ENCODE peak calls at places on chromosomes 6 and 20, in five cellular contexts. O is thoracic aorta, R is hepatocyte, J is thyroid gland, H is cardiac muscle cell. A is an unnamed sample.
A peak's percentile ranks its signal among the peaks of the same experiment; 100 is the strongest.

GRCh38 chr6:27553123-27553904 is 80.4 kb upstream of the ZNF184 start:
- DNase-seq in O (no peak), R (peak; percentile 34), J (no peak), H (no peak), A (no peak)

GRCh38 chr6:104484191-104484590 is 375.5 kb downstream of the HACE1 start:
- DNase-seq in O (no peak), R (no peak), J (no peak), H (no peak), A (no peak)

GRCh38 chr20:31678389-31679356 is 41.0 kb downstream of the COX4I2 start:
- DNase-seq in O (no peak), R (peak; percentile 32), J (peak; percentile 32), H (peak; percentile 66), A (no peak)

GRCh38 chr6:107641500-107641931 is 151.6 kb downstream of the SOBP start:
- DNase-seq in O (no peak), R (no peak), J (peak; percentile 96), H (no peak), A (no peak)

GRCh38 chr20:33668087-33668790 is 1.5 kb downstream of the ACTL10 start:
- DNase-seq in O (no peak), R (peak; percentile 82), J (no peak), H (peak; percentile 78), A (peak; percentile 84)

GRCh38 chr6:163490826-163491577 is 76.5 kb downstream of the QKI start:
- DNase-seq in O (peak; percentile 9), R (peak; percentile 50), J (peak; percentile 75), H (no peak), A (peak; percentile 68)

GRCh38 chr6:145865175-145865574 is 50.6 kb upstream of the FBXO30 start:
- DNase-seq in O (no peak), R (no peak), J (no peak), H (no peak), A (no peak)

GRCh38 chr20:2289475-2289874 is 6.3 kb upstream of the TGM3 start:
- DNase-seq in O (no peak), R (no peak), J (no peak), H (peak; percentile 20), A (no peak)

GRCh38 chr6:37514840-37515239 is 15.1 kb upstream of the CCDC167 start:
- DNase-seq in O (no peak), R (no peak), J (no peak), H (no peak), A (no peak)

GRCh38 chr6:7911345-7911725 is 747 bp upstream of the TXNDC5 start:
- DNase-seq in O (no peak), R (no peak), J (no peak), H (no peak), A (peak; percentile 46)

GRCh38 chr6:126228001-126228791 is 111.7 kb upstream of the CENPW start:
- DNase-seq in O (no peak), R (no peak), J (no peak), H (peak; percentile 7), A (no peak)

GRCh38 chr6:71412559-71412958 is 123.9 kb downstream of the OGFRL1 start:
- DNase-seq in O (no peak), R (no peak), J (peak; percentile 30), H (no peak), A (no peak)

GRCh38 chr6:124661231-124661630 is 301.0 kb upstream of the RNF217 start:
- DNase-seq in O (no peak), R (no peak), J (no peak), H (no peak), A (no peak)

GRCh38 chr20:38345643-38346042 is 639 bp upstream of the LBP start:
- DNase-seq in O (no peak), R (no peak), J (no peak), H (no peak), A (no peak)

GRCh38 chr6:33700391-33701050 is 11.0 kb downstream of the UQCC2 start:
- DNase-seq in O (no peak), R (peak; percentile 88), J (peak; percentile 71), H (peak; percentile 86), A (peak; percentile 80)

GRCh38 chr20:46438156-46438750 is 31.8 kb upstream of the ELMO2 start:
- DNase-seq in O (no peak), R (peak; percentile 19), J (peak; percentile 6), H (peak; percentile 37), A (no peak)

GRCh38 chr6:88238065-88238464 is 71.9 kb upstream of the CNR1 start:
- DNase-seq in O (no peak), R (peak; percentile 56), J (peak; percentile 9), H (peak; percentile 45), A (peak; percentile 20)

GRCh38 chr6:42148058-42148457 is 5.6 kb upstream of the C6orf132 start:
- DNase-seq in O (no peak), R (peak; percentile 76), J (no peak), H (no peak), A (no peak)

GRCh38 chr20:58850693-58851174 is at the start of gene GNAS-AS1:
- DNase-seq in O (no peak), R (peak; percentile 83), J (peak; percentile 84), H (peak; percentile 86), A (peak; percentile 84)

GRCh38 chr6:3516094-3516493 is 59.2 kb upstream of the SLC22A23 start:
- DNase-seq in O (no peak), R (peak; percentile 31), J (no peak), H (no peak), A (no peak)

GRCh38 chr6:20584100-20584731 is 50.0 kb downstream of the CDKAL1 start:
- DNase-seq in O (no peak), R (no peak), J (no peak), H (no peak), A (no peak)

GRCh38 chr6:163570579-163571231 is 156.2 kb downstream of the QKI start:
- DNase-seq in O (no peak), R (no peak), J (no peak), H (no peak), A (no peak)

GRCh38 chr6:84332139-84333034 is 104.9 kb upstream of the CEP162 start:
- DNase-seq in O (no peak), R (no peak), J (no peak), H (no peak), A (no peak)

GRCh38 chr6:38027685-38028373 is 208.3 kb downstream of the ZFAND3 start:
- DNase-seq in O (no peak), R (no peak), J (peak; percentile 7), H (no peak), A (no peak)

GRCh38 chr6:110415297-110415916 is at the start of gene DDO:
- DNase-seq in O (peak; percentile 77), R (no peak), J (peak; percentile 92), H (peak; percentile 14), A (peak; percentile 47)

GRCh38 chr6:110618591-110619267 is 142.3 kb upstream of the SLC22A16 start:
- DNase-seq in O (no peak), R (peak; percentile 45), J (no peak), H (peak; percentile 28), A (no peak)

GRCh38 chr6:3366596-3367413 is 90.0 kb downstream of the SLC22A23 start:
- DNase-seq in O (no peak), R (no peak), J (no peak), H (no peak), A (no peak)

GRCh38 chr6:108707328-108707976 is 140.8 kb upstream of the ARMC2 start:
- DNase-seq in O (no peak), R (no peak), J (peak; percentile 64), H (no peak), A (peak; percentile 38)

GRCh38 chr6:88365230-88365629 is 199.1 kb upstream of the CNR1 start:
- DNase-seq in O (no peak), R (no peak), J (no peak), H (no peak), A (no peak)

GRCh38 chr20:39328347-39328746 is 366.2 kb downstream of the DHX35 start:
- DNase-seq in O (no peak), R (no peak), J (no peak), H (no peak), A (no peak)

GRCh38 chr6:75612921-75613534 is 11.3 kb downstream of the SENP6 start:
- DNase-seq in O (no peak), R (no peak), J (no peak), H (no peak), A (no peak)

GRCh38 chr6:26317503-26317902 is 47.5 kb upstream of the BTN3A2 start:
- DNase-seq in O (no peak), R (no peak), J (no peak), H (no peak), A (no peak)

GRCh38 chr6:73409395-73409794 is 14.8 kb downstream of the DDX43 start:
- DNase-seq in O (no peak), R (no peak), J (no peak), H (no peak), A (no peak)

DNA sequence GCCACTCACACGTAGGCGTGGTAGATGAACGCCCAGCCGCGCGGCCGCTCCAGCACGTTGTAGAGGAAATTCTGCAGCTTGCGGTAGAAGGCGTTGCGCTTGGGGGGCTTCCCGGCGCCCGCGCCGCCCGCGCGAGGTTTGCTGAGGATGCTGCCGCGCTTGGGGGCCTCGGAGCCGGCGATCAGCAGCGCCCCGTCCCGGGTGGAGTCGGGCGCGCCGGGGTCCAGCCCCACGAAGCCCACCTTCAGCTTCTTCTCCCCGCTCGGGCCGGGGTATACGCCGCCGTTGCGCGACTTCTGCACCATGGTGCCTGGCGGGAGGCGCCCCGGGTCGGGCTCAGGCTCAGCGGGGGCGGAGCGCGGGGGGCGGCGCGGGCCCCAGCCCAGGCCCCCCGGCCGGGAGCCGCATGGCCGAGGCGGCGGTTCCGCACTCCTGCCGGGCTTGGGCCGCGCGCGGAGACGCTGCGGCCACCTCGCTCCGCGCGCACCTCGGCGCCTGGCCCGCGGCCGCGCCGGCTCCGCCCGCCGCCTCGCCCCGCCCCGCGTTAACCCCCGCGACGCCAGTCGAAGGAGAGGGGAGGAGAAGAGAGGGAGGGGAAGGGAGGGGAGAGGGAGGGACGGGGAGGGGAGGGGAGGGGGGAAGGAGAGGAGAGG is at the start of gene KCNQ2:
- DNase-seq in O (no peak), R (no peak), J (no peak), H (peak; percentile 40), A (no peak)
- H3K4me3 ChIP-seq in O (peak within 1 kb of the TSS; percentile 11), R (no peak within 1 kb of the TSS), J (no peak within 1 kb of the TSS), H (peak within 1 kb of the TSS; percentile 40), A (no peak within 1 kb of the TSS)

DNA sequence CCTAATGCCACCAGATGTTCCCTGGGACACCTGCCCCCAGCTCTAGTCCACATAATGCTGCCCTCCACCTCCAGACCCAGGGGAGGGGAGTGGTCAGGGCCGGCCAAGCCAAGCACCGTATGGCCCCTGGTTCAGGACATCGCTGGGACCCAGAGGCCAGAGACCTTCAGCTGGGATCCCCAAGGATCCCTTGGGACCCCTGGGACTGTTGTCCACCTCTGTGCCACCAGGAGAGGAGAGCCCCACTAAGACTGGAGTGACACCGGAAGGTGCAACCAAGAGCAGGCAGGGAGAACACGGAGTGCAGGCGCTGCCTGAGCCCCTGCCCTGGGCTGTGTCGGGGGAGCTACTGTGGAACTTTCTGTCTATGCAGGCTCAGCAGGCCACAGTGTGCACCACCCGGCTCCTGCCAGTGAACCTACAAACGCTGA is 43.6 kb downstream of the CTCFL start:
- DNase-seq in O (no peak), R (no peak), J (no peak), H (no peak), A (no peak)
- TF ChIP-seq CTCF in O (no peak), R (no peak), J (no peak), H (no peak), A (no peak)

GRCh38 chr6:366389-366788 is 25.2 kb upstream of the IRF4 start:
- DNase-seq in O (no peak), R (no peak), J (no peak), H (no peak), A (no peak)
- H3K27me3 ChIP-seq in O (no peaks in the 10 kb centered on the region), R (peaks cover 6% of the 10 kb centered on the region), J (no peaks in the 10 kb centered on the region), H (peaks cover 3% of the 10 kb centered on the region), A (no peaks in the 10 kb centered on the region)

GRCh38 chr6:11475019-11475418 is 62.5 kb upstream of the TMEM170B start:
- DNase-seq in O (no peak), R (no peak), J (no peak), H (no peak), A (no peak)
- H3K4me3 ChIP-seq in O (no peak overlapping the region), R (no peak overlapping the region), J (no peak overlapping the region), H (no peak overlapping the region), A (no peak overlapping the region)